ENCODE peak calls at places on chromosomes 7 and 10, in seven cellular contexts. R is PC-3, W is sigmoid colon, V is heart left ventricle, B is IMR-90, K is SK-N-SH, U is cardiac muscle cell. O is an unnamed sample. For H3K4me1, the result is how much of the 10 kb centered on the place peaks cover.

GRCh38 chr10:2881720-2882459 is 185.5 kb upstream of the PFKP start:
- DNase-seq in R (no peak), W (no peak), V (no peak), B (no peak), K (no peak), U (no peak), O (no peak)

GRCh38 chr7:106138776-106139175 is 26.7 kb upstream of the SYPL1 start:
- DNase-seq in R (no peak), W (no peak), V (no peak), B (no peak), K (no peak), U (no peak), O (no peak)

GRCh38 chr10:117449636-117450035 is 74.4 kb upstream of the PDZD8 start:
- DNase-seq in R (peak), W (no peak), V (no peak), B (no peak), K (no peak), U (no peak), O (no peak)

GRCh38 chr10:119416855-119417254 is 125.7 kb downstream of the RGS10 start:
- DNase-seq in R (peak), W (peak), V (peak), B (peak), K (peak), U (peak), O (peak)

GRCh38 chr7:112575864-112576263 is 95.1 kb downstream of the LSMEM1 start:
- DNase-seq in R (no peak), W (no peak), V (no peak), B (no peak), K (no peak), U (peak), O (no peak)

GRCh38 chr10:61787170-61787569 is 114.3 kb upstream of the ARID5B start:
- DNase-seq in R (no peak), W (no peak), V (no peak), B (no peak), K (no peak), U (no peak), O (no peak)

GRCh38 chr7:82443801-82444219 is 233 bp upstream of the CACNA2D1 start:
- DNase-seq in R (peak), W (peak), V (peak), B (peak), K (peak), U (peak), O (peak)

GRCh38 chr10:124724279-124725027 is 19.7 kb downstream of the FAM53B start:
- DNase-seq in R (no peak), W (peak), V (no peak), B (no peak), K (no peak), U (no peak), O (no peak)

GRCh38 chr10:24344279-24344678 is 135.3 kb downstream of the KIAA1217 start:
- DNase-seq in R (peak), W (no peak), V (no peak), B (peak), K (peak), U (no peak), O (peak)

GRCh38 chr7:5448378-5449042 is 24.9 kb upstream of the TNRC18 start:
- DNase-seq in R (no peak), W (no peak), V (no peak), B (no peak), K (peak), U (peak), O (no peak)

GRCh38 chr10:29828440-29828894 is 193.7 kb upstream of the SVIL start:
- DNase-seq in R (no peak), W (no peak), V (no peak), B (no peak), K (peak), U (no peak), O (no peak)

GRCh38 chr7:140640727-140641531 is at the start of gene DENND2A:
- DNase-seq in R (peak), W (peak), V (peak), B (peak), K (peak), U (peak), O (peak)

GRCh38 chr7:1940863-1941262 is 270.8 kb downstream of the ELFN1 start:
- DNase-seq in R (no peak), W (no peak), V (no peak), B (no peak), K (no peak), U (no peak), O (no peak)

GRCh38 chr10:133123050-133123745 is 35.5 kb downstream of the ADGRA1 start:
- DNase-seq in R (no peak), W (no peak), V (no peak), B (no peak), K (no peak), U (no peak), O (no peak)

GRCh38 chr7:25897261-25897782 is 254.7 kb upstream of the NFE2L3 start:
- DNase-seq in R (no peak), W (no peak), V (no peak), B (no peak), K (no peak), U (no peak), O (no peak)

GRCh38 chr10:16857419-16857818 is 40.2 kb upstream of the RSU1 start:
- DNase-seq in R (no peak), W (no peak), V (no peak), B (no peak), K (no peak), U (no peak), O (no peak)

DNA sequence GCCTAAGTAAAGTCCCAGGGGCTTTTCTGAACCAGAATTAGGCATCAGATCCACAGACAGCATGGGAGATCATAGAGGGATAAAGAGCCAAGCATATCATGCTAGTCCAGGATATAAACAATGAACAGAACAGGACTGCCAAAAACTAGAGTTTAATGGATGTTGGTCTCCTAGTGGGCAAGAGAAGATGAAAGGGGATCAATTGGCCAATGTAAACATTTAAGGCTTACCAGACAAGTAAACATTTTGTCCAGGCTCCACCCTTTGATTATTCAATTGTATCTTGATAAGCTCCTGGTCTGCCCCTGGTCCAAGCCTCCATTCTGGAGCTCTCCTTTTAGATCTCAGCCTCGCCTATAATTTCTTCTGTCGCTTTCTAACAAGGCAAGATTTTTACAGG is 18.9 kb downstream of the MACC1 start:
- DNase-seq in R (no peak), W (no peak), V (no peak), B (no peak), K (no peak), U (no peak), O (no peak)
- H3K4me1 ChIP-seq in R (under half), W (under half), V (under half), B (under half), K (under half), U (under half), O (under half)

GRCh38 chr7:47573758-47574472 is 8.0 kb downstream of the TNS3 start:
- DNase-seq in R (peak), W (no peak), V (no peak), B (peak), K (peak), U (no peak), O (no peak)

GRCh38 chr7:47576909-47577255 is 5.0 kb downstream of the TNS3 start:
- DNase-seq in R (no peak), W (no peak), V (no peak), B (no peak), K (no peak), U (no peak), O (no peak)

GRCh38 chr7:47577351-47577919 is 4.5 kb downstream of the TNS3 start:
- DNase-seq in R (no peak), W (no peak), V (peak), B (no peak), K (no peak), U (no peak), O (no peak)

GRCh38 chr7:47574473-47575328 is 7.2 kb downstream of the TNS3 start:
- DNase-seq in R (no peak), W (no peak), V (no peak), B (peak), K (no peak), U (no peak), O (no peak)

DNA sequence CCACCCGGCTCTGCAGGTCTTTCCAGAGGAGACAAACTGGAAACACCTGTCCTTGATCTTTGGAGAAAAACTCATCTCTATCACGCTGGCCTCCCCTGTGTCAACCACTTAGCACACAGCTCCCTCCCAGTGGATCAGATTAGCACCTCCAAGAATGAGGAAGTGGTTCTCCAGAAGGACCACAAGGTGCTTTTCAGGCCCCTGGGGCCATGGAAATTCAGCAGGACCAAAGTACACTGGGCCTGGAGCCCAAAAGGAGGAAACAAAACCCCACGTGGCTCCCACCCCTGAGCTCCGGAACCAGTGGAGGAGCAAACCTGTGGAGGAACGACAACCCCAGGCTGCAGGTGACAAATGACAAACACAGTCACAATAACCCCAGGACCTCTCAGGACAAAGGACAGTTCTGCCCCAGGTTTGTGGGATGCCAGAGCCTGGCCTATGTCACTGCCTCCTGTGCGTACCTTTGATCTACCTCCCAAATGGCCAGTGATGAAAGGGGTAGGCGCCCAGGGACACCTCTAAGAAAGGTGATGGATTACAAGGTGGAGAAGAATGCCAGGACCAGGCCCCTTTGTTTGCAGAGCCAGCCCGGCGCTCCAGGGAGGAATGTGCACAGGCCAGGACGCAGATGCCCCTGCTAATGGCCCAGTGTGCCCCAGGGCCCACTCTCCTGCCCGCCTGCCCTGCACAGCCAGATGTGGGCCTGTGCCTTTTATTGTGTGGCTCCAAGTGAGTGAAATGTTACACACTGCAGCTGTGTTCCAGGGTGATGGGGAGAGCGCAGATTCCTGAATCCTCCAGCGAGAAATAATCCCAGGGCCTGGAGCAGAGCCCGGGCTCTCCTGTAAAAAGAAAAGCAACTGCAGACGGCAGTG is 5.6 kb downstream of the TNS3 start:
- DNase-seq in R (peak), W (peak), V (peak), B (peak), K (peak), U (no peak), O (no peak)
- H3K4me1 ChIP-seq in R (half or more), W (half or more), V (half or more), B (half or more), K (under half), U (under half), O (under half)

GRCh38 chr7:30142710-30143109 is 7.9 kb downstream of the MTURN start:
- DNase-seq in R (peak), W (no peak), V (no peak), B (peak), K (no peak), U (no peak), O (no peak)
- H3K4me1 ChIP-seq in R (under half), W (under half), V (under half), B (under half), K (under half), U (under half), O (under half)

DNA sequence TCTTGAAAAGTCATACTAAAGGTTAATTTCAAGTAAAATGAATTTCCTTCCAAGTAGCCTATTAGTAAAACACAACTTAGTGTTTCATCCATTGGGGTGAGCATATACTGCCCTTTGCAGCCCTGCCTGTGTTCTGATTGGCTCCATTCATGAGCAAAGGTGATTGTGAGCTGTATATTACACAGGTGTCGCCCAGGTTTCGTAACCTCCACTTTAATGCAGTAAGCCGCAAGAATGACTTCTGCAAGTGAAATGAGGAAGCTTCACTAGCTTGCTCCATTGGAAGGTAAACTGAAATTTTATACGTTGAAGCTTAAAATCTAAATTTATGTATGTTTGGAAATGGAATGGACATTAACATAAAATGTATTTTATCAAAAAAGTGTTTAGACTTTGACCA is 24.4 kb downstream of the MTURN start:
- DNase-seq in R (no peak), W (no peak), V (no peak), B (no peak), K (no peak), U (no peak), O (no peak)
- H3K4me1 ChIP-seq in R (under half), W (under half), V (under half), B (under half), K (under half), U (under half), O (under half)

GRCh38 chr10:102673235-102673634 is 29.0 kb downstream of the TRIM8 start:
- DNase-seq in R (no peak), W (peak), V (no peak), B (no peak), K (no peak), U (no peak), O (no peak)

GRCh38 chr10:102672822-102673200 is 28.5 kb downstream of the TRIM8 start:
- DNase-seq in R (no peak), W (no peak), V (no peak), B (no peak), K (peak), U (no peak), O (no peak)

GRCh38 chr10:102675151-102675886 is 31.0 kb downstream of the TRIM8 start:
- DNase-seq in R (no peak), W (peak), V (no peak), B (no peak), K (no peak), U (peak), O (peak)

GRCh38 chr10:102674566-102674965 is 30.3 kb downstream of the TRIM8 start:
- DNase-seq in R (no peak), W (no peak), V (no peak), B (no peak), K (peak), U (no peak), O (peak)

DNA sequence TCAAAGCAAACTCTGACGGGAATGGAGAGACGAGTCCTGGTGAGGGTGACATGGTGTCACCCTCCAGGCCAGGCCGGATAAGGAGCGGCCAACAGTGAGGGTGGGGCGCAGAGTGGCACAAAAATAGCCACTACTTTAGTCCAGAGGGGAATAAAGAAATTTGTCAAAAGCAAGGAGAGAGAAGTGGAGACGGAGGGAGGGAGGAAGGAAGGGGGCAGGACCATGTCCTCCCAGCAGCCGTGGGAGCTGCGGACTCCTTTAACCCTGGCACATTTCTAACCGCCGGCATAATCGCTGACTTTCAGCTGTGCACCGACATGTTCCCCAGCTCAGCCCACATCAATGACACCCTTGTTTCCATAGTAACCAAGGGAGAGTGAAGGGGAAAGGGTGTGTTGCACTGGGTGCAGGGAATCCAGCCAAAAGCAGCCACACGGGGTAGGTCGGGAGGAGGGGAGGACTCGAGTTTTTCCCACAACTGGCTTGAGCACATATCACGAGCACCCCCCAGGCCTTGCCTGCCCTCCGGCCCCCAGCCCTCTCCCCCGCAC is 29.8 kb downstream of the TRIM8 start:
- DNase-seq in R (no peak), W (peak), V (peak), B (peak), K (peak), U (peak), O (peak)
- H3K4me1 ChIP-seq in R (under half), W (half or more), V (half or more), B (half or more), K (under half), U (half or more), O (half or more)

GRCh38 chr10:32937824-32938482 is 20.1 kb downstream of the ITGB1 start:
- DNase-seq in R (no peak), W (peak), V (no peak), B (peak), K (no peak), U (peak), O (no peak)

GRCh38 chr10:32941357-32941756 is 16.7 kb downstream of the ITGB1 start:
- DNase-seq in R (no peak), W (no peak), V (no peak), B (no peak), K (no peak), U (peak), O (no peak)

GRCh38 chr10:32940321-32941264 is 17.4 kb downstream of the ITGB1 start:
- DNase-seq in R (no peak), W (no peak), V (no peak), B (no peak), K (no peak), U (no peak), O (no peak)

GRCh38 chr10:32938554-32939061 is 19.4 kb downstream of the ITGB1 start:
- DNase-seq in R (no peak), W (no peak), V (peak), B (no peak), K (peak), U (peak), O (peak)

GRCh38 chr10:32939296-32940111 is 18.5 kb downstream of the ITGB1 start:
- DNase-seq in R (peak), W (no peak), V (no peak), B (no peak), K (no peak), U (no peak), O (peak)
- H3K4me1 ChIP-seq in R (half or more), W (half or more), V (half or more), B (under half), K (under half), U (under half), O (under half)

O was measured in SJCRH30.